ENCODE peak calls at places on chromosomes 13 and 19, in four cellular contexts. J, A, I and K are unnamed samples.
A peak's percentile ranks its signal among the peaks of the same experiment; 100 is the strongest.

GRCh38 chr19:44509478-44509877 is 9.2 kb upstream of the ZNF180 start:
- DNase-seq in J (no peak), A (no peak), I (no peak), K (no peak)

GRCh38 chr19:55408320-55408836 is 790 bp upstream of the UBE2S start:
- DNase-seq in J (no peak), A (no peak), I (no peak), K (no peak)

GRCh38 chr19:3710265-3710812 is 2.2 kb downstream of the TJP3 start:
- DNase-seq in J (peak; percentile 20), A (peak; percentile 67), I (peak; percentile 90), K (peak; percentile 83)

GRCh38 chr13:71055047-71055446 is 812.0 kb downstream of the DACH1 start:
- DNase-seq in J (no peak), A (no peak), I (no peak), K (no peak)

GRCh38 chr19:10611907-10612306 is 13.4 kb upstream of the SLC44A2 start:
- DNase-seq in J (no peak), A (no peak), I (no peak), K (no peak)

GRCh38 chr13:77878186-77878585 is 40.4 kb downstream of the EDNRB start:
- DNase-seq in J (no peak), A (no peak), I (no peak), K (no peak)

GRCh38 chr19:56170261-56170660 is 5.5 kb upstream of the GALP start:
- DNase-seq in J (no peak), A (peak; percentile 36), I (peak; percentile 86), K (no peak)

GRCh38 chr13:32409561-32410440 is 18.1 kb downstream of the N4BP2L1 start:
- DNase-seq in J (no peak), A (no peak), I (no peak), K (no peak)

GRCh38 chr13:85597790-85598500 is 201.3 kb downstream of the SLITRK6 start:
- DNase-seq in J (no peak), A (no peak), I (no peak), K (no peak)

GRCh38 chr13:39107484-39108040 is 69.3 kb downstream of the NHLRC3 start:
- DNase-seq in J (no peak), A (no peak), I (no peak), K (no peak)

GRCh38 chr19:35766571-35767104 is 8.7 kb downstream of the PROSER3 start:
- DNase-seq in J (no peak), A (no peak), I (no peak), K (no peak)

GRCh38 chr13:94088742-94089141 is 390.7 kb downstream of the DCT start:
- DNase-seq in J (peak; percentile 8), A (no peak), I (no peak), K (no peak)

GRCh38 chr13:42981853-42982252 is 10.2 kb downstream of the EPSTI1 start:
- DNase-seq in J (no peak), A (no peak), I (no peak), K (no peak)

GRCh38 chr19:10093295-10094186 is 7.4 kb downstream of the SHFL start:
- DNase-seq in J (no peak), A (no peak), I (no peak), K (no peak)

DNA sequence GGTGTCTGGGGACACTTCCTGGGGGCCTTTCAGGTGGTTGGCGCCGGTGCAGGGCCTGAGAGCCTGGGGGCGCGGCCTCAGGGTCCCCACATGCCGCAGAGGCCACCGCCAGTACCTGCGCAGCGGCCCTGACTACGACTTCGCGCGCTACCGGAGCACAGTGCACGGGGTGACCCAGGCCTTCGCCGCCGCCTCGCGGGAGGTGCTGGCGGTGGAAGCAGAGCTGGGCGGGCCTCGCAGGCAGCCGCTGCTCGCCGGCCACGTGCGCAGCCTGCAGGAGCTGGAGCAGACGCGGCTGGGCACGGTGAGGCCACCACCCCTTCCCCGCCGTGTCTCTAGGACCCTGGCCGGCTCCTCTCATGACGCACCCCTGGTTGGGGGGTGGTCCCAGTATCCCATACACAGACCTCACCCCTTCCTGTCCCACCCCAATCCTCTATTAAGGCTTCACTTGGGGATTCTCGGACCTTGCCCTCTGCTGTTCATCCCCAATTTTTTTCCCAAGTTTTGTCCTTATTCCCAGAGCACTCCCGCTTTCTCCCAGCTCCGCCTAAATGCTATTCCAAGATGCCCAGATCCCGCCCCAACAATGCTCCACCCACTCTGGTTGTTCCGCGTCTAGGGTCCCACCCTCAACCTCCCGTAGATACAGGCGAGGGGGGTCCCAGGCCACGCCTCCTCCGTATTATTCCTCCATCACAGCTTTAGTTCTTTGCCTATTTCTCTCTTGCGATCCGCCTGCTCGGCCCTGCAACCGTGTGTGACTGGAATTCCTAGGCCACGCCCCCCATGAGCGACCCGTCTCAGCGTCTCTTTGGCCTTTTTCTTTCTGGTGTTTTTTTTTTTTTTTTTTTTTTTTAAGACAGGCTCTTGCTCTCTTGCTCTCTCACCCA is 1.0 kb downstream of the REX1BD start:
- DNase-seq in J (peak; percentile 85), A (peak; percentile 69), I (peak; percentile 65), K (peak; percentile 73)
- TF ChIP-seq ELF1 in J (no peak), A (peak; percentile 28), I (no peak), K (no peak)

DNA sequence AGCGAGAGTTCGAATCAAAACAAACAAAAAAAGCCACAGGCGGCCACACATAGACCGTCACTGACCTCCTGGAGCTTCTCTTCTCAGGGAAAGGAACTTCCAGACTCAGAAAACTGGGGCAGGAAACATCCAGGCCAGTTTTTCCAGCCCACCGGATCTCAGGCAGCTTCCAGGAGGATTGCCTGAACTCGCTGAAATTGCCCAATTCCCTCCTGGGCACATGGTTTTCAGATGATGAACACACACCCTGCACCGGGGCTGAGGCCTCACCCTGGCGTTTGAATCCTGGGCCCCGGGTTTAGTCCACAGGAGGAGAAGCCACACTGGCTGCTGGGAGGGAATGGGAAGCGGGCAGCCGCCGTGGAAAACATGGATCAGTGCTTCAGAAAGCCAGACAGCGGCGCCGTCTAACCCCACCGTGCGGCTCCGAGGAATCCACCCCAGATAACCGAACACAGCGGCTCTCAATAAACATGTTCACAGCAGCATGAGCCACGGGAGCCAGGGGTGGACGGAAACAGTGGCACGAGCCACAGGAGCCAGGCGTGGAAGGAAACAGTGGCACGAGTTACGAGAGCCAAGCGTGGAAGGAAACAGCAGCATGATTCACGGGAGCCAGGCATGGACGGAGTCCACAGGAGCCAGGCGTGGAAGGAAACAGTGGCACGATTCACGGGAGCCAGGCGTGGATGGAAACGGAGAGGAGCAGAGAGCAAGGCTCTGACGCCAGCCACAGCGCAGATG is 18.2 kb upstream of the PTBP1 start:
- DNase-seq in J (no peak), A (no peak), I (peak; percentile 81), K (no peak)
- TF ChIP-seq ELF1 in J (no peak), A (no peak), I (peak; percentile 54), K (no peak)

DNA sequence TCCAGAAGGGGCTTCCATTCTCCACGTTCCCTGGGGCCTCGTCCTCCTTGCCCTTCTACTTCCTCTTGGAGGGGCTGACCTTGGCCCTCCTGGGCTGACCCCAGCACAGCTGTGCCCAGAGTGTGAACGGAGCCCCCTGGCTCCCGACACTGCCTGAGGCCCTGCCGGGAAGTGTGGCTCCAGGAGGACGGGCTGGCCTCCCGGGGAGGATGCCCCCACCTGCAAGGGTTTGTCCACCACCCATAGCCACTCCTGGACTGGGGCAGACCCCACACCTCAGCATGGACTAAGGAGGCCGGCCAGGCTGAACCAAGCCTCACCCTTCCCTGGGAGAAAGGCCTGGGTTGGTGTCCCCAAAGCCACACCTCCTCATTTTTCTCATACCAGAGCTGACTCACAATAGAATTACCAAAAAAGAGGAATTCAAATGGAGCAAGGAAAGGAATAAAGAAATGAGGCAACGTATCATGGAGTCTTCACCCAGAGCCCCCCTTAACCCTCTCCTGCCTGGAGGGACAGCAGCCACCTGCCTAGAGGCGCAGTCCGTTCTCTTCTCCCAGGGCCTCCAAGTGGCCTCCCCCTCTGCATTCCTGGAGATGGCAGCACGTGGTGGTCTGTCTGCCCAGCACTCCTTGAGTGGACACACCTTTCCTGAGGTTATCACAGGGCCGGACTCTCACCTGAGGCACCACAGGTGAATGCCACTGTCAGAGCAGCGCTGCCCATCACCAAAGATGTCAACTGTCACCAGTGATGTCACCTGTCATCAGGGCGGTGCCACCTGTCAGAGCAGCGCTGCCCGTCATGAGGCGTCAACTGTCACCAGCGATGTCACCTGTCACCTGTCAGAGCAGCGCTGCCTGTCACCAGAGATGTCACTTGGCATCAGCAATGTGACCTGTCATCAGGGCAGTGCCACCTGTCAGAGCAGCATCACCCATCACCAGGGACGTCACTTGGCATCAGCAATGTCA is 3.1 kb upstream of the C13orf46 start:
- DNase-seq in J (no peak), A (no peak), I (no peak), K (no peak)
- TF ChIP-seq ELF1 in J (no peak), A (no peak), I (no peak), K (no peak)

DNA sequence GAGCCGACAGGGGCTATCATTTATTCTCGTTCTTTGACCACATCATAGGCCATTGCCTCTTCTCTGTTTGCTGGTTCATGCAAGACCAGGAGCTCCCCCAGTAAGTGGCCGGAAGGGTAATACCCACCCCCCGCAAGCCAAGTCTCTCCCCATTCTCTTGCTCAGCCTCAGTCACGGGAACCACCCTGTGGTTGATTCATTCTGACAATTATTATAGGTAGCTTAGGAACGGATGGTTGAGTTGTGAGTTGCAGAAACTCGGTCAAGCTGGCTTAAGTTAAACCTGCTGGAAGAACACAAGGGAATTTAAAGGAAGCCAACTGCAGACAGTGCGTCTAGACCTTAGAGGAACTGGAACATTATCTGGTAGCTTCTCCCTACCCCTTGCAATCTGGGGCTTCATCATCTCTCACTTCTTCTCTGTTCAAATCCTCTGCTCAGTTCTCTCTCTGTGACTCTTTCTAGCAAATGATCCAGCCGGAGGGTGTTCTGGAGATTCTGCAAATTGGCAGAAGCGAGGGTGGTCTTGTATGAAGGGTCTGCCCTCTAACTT is 8.9 kb downstream of the FPR1 start:
- DNase-seq in J (no peak), A (no peak), I (no peak), K (no peak)
- TF ChIP-seq ELF1 in J (no peak), A (no peak), I (no peak), K (no peak)

GRCh38 chr13:41645313-41645712 is 188.0 kb downstream of the RGCC start:
- DNase-seq in J (no peak), A (no peak), I (peak; percentile 88), K (no peak)
- TF ChIP-seq ELF1 in J (no peak), A (no peak), I (no peak), K (no peak)

GRCh38 chr13:23087884-23088283 is 92.9 kb upstream of the SGCG start:
- DNase-seq in J (peak; percentile 34), A (peak; percentile 31), I (peak; percentile 23), K (peak; percentile 35)
- TF ChIP-seq ELF1 in J (no peak), A (no peak), I (no peak), K (no peak)

DNA sequence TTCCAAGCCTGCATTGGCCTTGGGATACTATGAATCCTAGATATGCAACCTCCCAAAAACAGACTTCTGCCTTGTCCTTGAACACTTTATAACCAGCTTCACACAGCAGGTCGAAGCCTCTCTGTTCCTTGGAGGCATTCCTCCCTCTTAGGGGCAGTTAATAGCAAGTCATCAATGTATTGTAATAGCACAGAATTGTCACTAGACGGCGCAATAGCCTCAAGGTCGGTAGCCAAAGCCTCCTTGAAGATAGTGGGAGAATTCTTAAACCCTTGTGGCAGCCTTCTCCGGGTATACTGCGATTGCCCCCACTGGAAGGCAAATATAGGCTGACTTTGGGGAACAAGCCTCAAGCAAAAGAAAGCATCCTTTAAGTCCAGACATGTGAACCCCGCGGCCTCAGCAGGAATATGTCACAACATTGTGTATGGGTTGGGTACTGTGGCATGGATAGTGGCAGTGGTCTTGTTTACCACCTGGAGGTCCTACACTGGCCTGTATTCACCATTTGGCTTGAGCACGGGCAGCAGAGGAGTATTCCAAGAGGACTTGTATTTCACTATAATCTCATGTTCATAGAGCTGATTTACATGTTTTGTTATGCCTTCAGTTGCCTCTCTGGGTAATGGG is 61.1 kb downstream of the ZNF431 start:
- DNase-seq in J (peak; percentile 49), A (peak; percentile 55), I (no peak), K (peak; percentile 32)
- TF ChIP-seq ELF1 in J (no peak), A (no peak), I (no peak), K (no peak)